ENCODE peak calls at places on chromosome 11, in four cellular contexts. One of them, this sample, is unnamed.

GRCh38 chr11:30292545-30292944 is 30.4 kb upstream of the ARL14EP start:
- DNase-seq in dorsolateral prefrontal cortex: no peak
- DNase-seq in naive thymus-derived CD8-positive, alpha-beta T cell: no peak
- DNase-seq in NCI-H1436: no peak
- DNase-seq in this sample: no peak

GRCh38 chr11:112042161-112042960 is 17.2 kb downstream of the DLAT start:
- DNase-seq in dorsolateral prefrontal cortex: no peak
- DNase-seq in NCI-H1436: no peak
- DNase-seq in naive thymus-derived CD8-positive, alpha-beta T cell: no peak
- DNase-seq in this sample: no peak

GRCh38 chr11:71580057-71581003 is 2.3 kb downstream of the KRTAP5-11 start:
- DNase-seq in naive thymus-derived CD8-positive, alpha-beta T cell: peak; percentile 11
- DNase-seq in dorsolateral prefrontal cortex: peak; percentile 62
- DNase-seq in NCI-H1436: peak; percentile 57
- DNase-seq in this sample: peak; percentile 84

GRCh38 chr11:124758355-124759267 is 3.5 kb downstream of the ESAM start:
- DNase-seq in dorsolateral prefrontal cortex: peak; percentile 57
- DNase-seq in naive thymus-derived CD8-positive, alpha-beta T cell: peak; percentile 67
- DNase-seq in NCI-H1436: peak; percentile 59
- DNase-seq in this sample: no peak

GRCh38 chr11:122837528-122838346 is 563 bp upstream of the CRTAM start:
- DNase-seq in NCI-H1436: no peak
- DNase-seq in dorsolateral prefrontal cortex: no peak
- DNase-seq in naive thymus-derived CD8-positive, alpha-beta T cell: no peak
- DNase-seq in this sample: no peak

GRCh38 chr11:119661226-119661625 is 67.8 kb downstream of the NECTIN1 start:
- DNase-seq in dorsolateral prefrontal cortex: no peak
- DNase-seq in naive thymus-derived CD8-positive, alpha-beta T cell: no peak
- DNase-seq in NCI-H1436: no peak
- DNase-seq in this sample: no peak

GRCh38 chr11:122140535-122140934 is 24.5 kb upstream of the BLID start:
- DNase-seq in naive thymus-derived CD8-positive, alpha-beta T cell: no peak
- DNase-seq in NCI-H1436: no peak
- DNase-seq in dorsolateral prefrontal cortex: no peak
- DNase-seq in this sample: no peak

GRCh38 chr11:4095509-4096230 is 1.1 kb downstream of the RRM1 start:
- DNase-seq in naive thymus-derived CD8-positive, alpha-beta T cell: no peak
- DNase-seq in dorsolateral prefrontal cortex: no peak
- DNase-seq in NCI-H1436: no peak
- DNase-seq in this sample: no peak

GRCh38 chr11:72249961-72250360 is 6.0 kb upstream of the PHOX2A start:
- DNase-seq in naive thymus-derived CD8-positive, alpha-beta T cell: no peak
- DNase-seq in dorsolateral prefrontal cortex: no peak
- DNase-seq in NCI-H1436: no peak
- DNase-seq in this sample: no peak

GRCh38 chr11:118427707-118428106 is 8.6 kb upstream of the KMT2A start:
- DNase-seq in NCI-H1436: no peak
- DNase-seq in dorsolateral prefrontal cortex: no peak
- DNase-seq in naive thymus-derived CD8-positive, alpha-beta T cell: no peak
- DNase-seq in this sample: no peak

GRCh38 chr11:69553416-69554357 is 72.2 kb downstream of the LINC01488 start:
- DNase-seq in NCI-H1436: no peak
- DNase-seq in dorsolateral prefrontal cortex: no peak
- DNase-seq in naive thymus-derived CD8-positive, alpha-beta T cell: no peak
- DNase-seq in this sample: no peak

GRCh38 chr11:119509969-119510401 is 87.0 kb upstream of the THY1 start:
- DNase-seq in NCI-H1436: peak; percentile 49
- DNase-seq in naive thymus-derived CD8-positive, alpha-beta T cell: no peak
- DNase-seq in dorsolateral prefrontal cortex: no peak
- DNase-seq in this sample: no peak

GRCh38 chr11:33912405-33913361 is 20.8 kb upstream of the LMO2 start:
- DNase-seq in naive thymus-derived CD8-positive, alpha-beta T cell: no peak
- DNase-seq in NCI-H1436: peak; percentile 72
- DNase-seq in dorsolateral prefrontal cortex: no peak
- DNase-seq in this sample: no peak

GRCh38 chr11:107263865-107264563 is 193.6 kb downstream of the CWF19L2 start:
- DNase-seq in NCI-H1436: no peak
- DNase-seq in naive thymus-derived CD8-positive, alpha-beta T cell: no peak
- DNase-seq in dorsolateral prefrontal cortex: no peak
- DNase-seq in this sample: no peak

GRCh38 chr11:34226210-34226609 is 120.8 kb downstream of the NAT10 start:
- DNase-seq in dorsolateral prefrontal cortex: no peak
- DNase-seq in NCI-H1436: no peak
- DNase-seq in naive thymus-derived CD8-positive, alpha-beta T cell: no peak
- DNase-seq in this sample: no peak

GRCh38 chr11:128481135-128481534 is 106.2 kb downstream of the ETS1 start:
- DNase-seq in dorsolateral prefrontal cortex: no peak
- DNase-seq in naive thymus-derived CD8-positive, alpha-beta T cell: no peak
- DNase-seq in NCI-H1436: no peak
- DNase-seq in this sample: no peak

GRCh38 chr11:12029738-12030363 is 21.4 kb upstream of the DKK3 start:
- DNase-seq in NCI-H1436: no peak
- DNase-seq in naive thymus-derived CD8-positive, alpha-beta T cell: no peak
- DNase-seq in dorsolateral prefrontal cortex: no peak
- DNase-seq in this sample: no peak

GRCh38 chr11:88363566-88364169 is 26.1 kb upstream of the CTSC start:
- DNase-seq in dorsolateral prefrontal cortex: no peak
- DNase-seq in NCI-H1436: no peak
- DNase-seq in naive thymus-derived CD8-positive, alpha-beta T cell: no peak
- DNase-seq in this sample: no peak

GRCh38 chr11:59614277-59615131 is 1.1 kb downstream of the OSBP start:
- DNase-seq in NCI-H1436: no peak
- DNase-seq in naive thymus-derived CD8-positive, alpha-beta T cell: no peak
- DNase-seq in dorsolateral prefrontal cortex: no peak
- DNase-seq in this sample: no peak

GRCh38 chr11:82792822-82793569 is 59.3 kb upstream of the FAM181B start:
- DNase-seq in NCI-H1436: no peak
- DNase-seq in dorsolateral prefrontal cortex: no peak
- DNase-seq in naive thymus-derived CD8-positive, alpha-beta T cell: no peak
- DNase-seq in this sample: no peak

GRCh38 chr11:73201249-73201648 is 16.8 kb upstream of the P2RY2 start:
- DNase-seq in naive thymus-derived CD8-positive, alpha-beta T cell: no peak
- DNase-seq in dorsolateral prefrontal cortex: no peak
- DNase-seq in NCI-H1436: no peak
- DNase-seq in this sample: no peak

GRCh38 chr11:14081541-14082211 is 119.2 kb downstream of the SPON1 start:
- DNase-seq in dorsolateral prefrontal cortex: no peak
- DNase-seq in NCI-H1436: no peak
- DNase-seq in naive thymus-derived CD8-positive, alpha-beta T cell: no peak
- DNase-seq in this sample: no peak

GRCh38 chr11:269146-269890 is 8.9 kb upstream of the NLRP6 start:
- DNase-seq in naive thymus-derived CD8-positive, alpha-beta T cell: peak; percentile 91
- DNase-seq in NCI-H1436: no peak
- DNase-seq in dorsolateral prefrontal cortex: peak; percentile 14
- DNase-seq in this sample: no peak

GRCh38 chr11:61679893-61680621 is at the start of gene DAGLA:
- DNase-seq in NCI-H1436: peak; percentile 75
- DNase-seq in dorsolateral prefrontal cortex: peak; percentile 63
- DNase-seq in naive thymus-derived CD8-positive, alpha-beta T cell: peak; percentile 82
- DNase-seq in this sample: peak; percentile 67

GRCh38 chr11:93611836-93612677 is 49.4 kb upstream of the CEP295 start:
- DNase-seq in dorsolateral prefrontal cortex: no peak
- DNase-seq in NCI-H1436: no peak
- DNase-seq in naive thymus-derived CD8-positive, alpha-beta T cell: no peak
- DNase-seq in this sample: no peak

GRCh38 chr11:76161261-76161961 is 44.9 kb downstream of the WNT11 start:
- DNase-seq in NCI-H1436: no peak
- DNase-seq in naive thymus-derived CD8-positive, alpha-beta T cell: no peak
- DNase-seq in dorsolateral prefrontal cortex: no peak
- DNase-seq in this sample: peak; percentile 44

GRCh38 chr11:102592634-102593581 is 32.2 kb downstream of the MMP20 start:
- DNase-seq in dorsolateral prefrontal cortex: no peak
- DNase-seq in NCI-H1436: peak; percentile 12
- DNase-seq in naive thymus-derived CD8-positive, alpha-beta T cell: no peak
- DNase-seq in this sample: no peak

GRCh38 chr11:57240757-57241156 is 3.7 kb upstream of the APLNR start:
- DNase-seq in naive thymus-derived CD8-positive, alpha-beta T cell: no peak
- DNase-seq in dorsolateral prefrontal cortex: no peak
- DNase-seq in NCI-H1436: no peak
- DNase-seq in this sample: no peak

GRCh38 chr11:73189315-73189714 is 28.8 kb upstream of the P2RY2 start:
- DNase-seq in NCI-H1436: no peak
- DNase-seq in naive thymus-derived CD8-positive, alpha-beta T cell: no peak
- DNase-seq in dorsolateral prefrontal cortex: no peak
- DNase-seq in this sample: peak; percentile 51